ENCODE peak calls at places on chromosomes 1 and 21, in five cellular contexts. T, F, B, E and L are unnamed samples.

GRCh38 chr1:237124856-237125462 is 83.0 kb downstream of the RYR2 start:
- DNase-seq in B (no peak), E (no peak), F (no peak), T (no peak), L (no peak)

GRCh38 chr21:38269567-38269917 is 12.8 kb downstream of the KCNJ15 start:
- DNase-seq in B (no peak), F (no peak), E (no peak), T (no peak), L (no peak)

GRCh38 chr1:1578371-1578940 is 3.8 kb upstream of the SSU72 start:
- DNase-seq in B (no peak), E (no peak), T (no peak), F (no peak), L (no peak)

GRCh38 chr21:45607021-45607921 is 36.3 kb upstream of the PCBP3 start:
- DNase-seq in F (no peak), E (no peak), B (no peak), T (peak), L (peak)

GRCh38 chr1:200905411-200906052 is 10.8 kb downstream of the INAVA start:
- DNase-seq in B (no peak), T (no peak), E (peak), F (no peak), L (no peak)

GRCh38 chr1:108561731-108562326 is 1.9 kb downstream of the EEIG2 start:
- DNase-seq in T (peak), E (peak), F (no peak), B (peak), L (peak)

GRCh38 chr1:202208458-202208857 is 14.9 kb downstream of the LGR6 start:
- DNase-seq in F (no peak), B (no peak), E (no peak), T (no peak), L (no peak)

GRCh38 chr1:17919525-17920439 is 164.6 kb downstream of the ACTL8 start:
- DNase-seq in T (no peak), B (no peak), E (no peak), F (peak), L (no peak)

GRCh38 chr21:17446737-17447136 is 66.1 kb upstream of the CXADR start:
- DNase-seq in B (no peak), T (no peak), F (no peak), E (no peak), L (no peak)

GRCh38 chr1:192104852-192105251 is 53.4 kb upstream of the RGS18 start:
- DNase-seq in B (no peak), T (no peak), F (peak), E (no peak), L (no peak)

GRCh38 chr1:108199231-108199657 is 899 bp downstream of the SLC25A24 start:
- DNase-seq in E (no peak), T (no peak), F (peak), B (no peak), L (no peak)

GRCh38 chr1:227902641-227902990 is 45.1 kb downstream of the WNT9A start:
- DNase-seq in B (peak), F (no peak), E (no peak), T (peak), L (no peak)

GRCh38 chr1:41023279-41023990 is 1.9 kb upstream of the SLFNL1 start:
- DNase-seq in F (peak), E (no peak), B (no peak), T (no peak), L (no peak)

GRCh38 chr1:173393655-173393993 is 83.5 kb upstream of the PRDX6 start:
- DNase-seq in T (no peak), E (no peak), F (no peak), B (no peak), L (no peak)

GRCh38 chr1:207345644-207346561 is 24.4 kb downstream of the CD55 start:
- DNase-seq in T (peak), F (no peak), E (no peak), B (no peak), L (peak)

GRCh38 chr21:14913576-14914146 is 151.1 kb downstream of the NRIP1 start:
- DNase-seq in B (no peak), T (no peak), F (no peak), E (no peak), L (no peak)

GRCh38 chr1:159855709-159856108 is 6.7 kb downstream of the VSIG8 start:
- DNase-seq in B (no peak), T (no peak), E (no peak), F (no peak), L (no peak)

GRCh38 chr1:200366577-200367253 is 43.1 kb downstream of the ZNF281 start:
- DNase-seq in T (no peak), F (no peak), B (no peak), E (no peak), L (no peak)

GRCh38 chr1:153627797-153628626 is at the start of gene S100A1:
- DNase-seq in F (no peak), T (peak), E (no peak), B (peak), L (no peak)

GRCh38 chr1:116677474-116678062 is 10.0 kb upstream of the IGSF3 start:
- DNase-seq in B (no peak), F (no peak), T (no peak), E (no peak), L (no peak)

GRCh38 chr1:109762821-109763645 is 690 bp downstream of the EPS8L3 start:
- DNase-seq in B (peak), F (peak), T (peak), E (no peak), L (peak)

GRCh38 chr1:201346337-201346939 is 31.0 kb downstream of the TNNT2 start:
- DNase-seq in E (peak), T (peak), B (no peak), F (peak), L (peak)

GRCh38 chr1:54798206-54798605 is 2.9 kb downstream of the TTC22 start:
- DNase-seq in E (no peak), T (no peak), F (no peak), B (peak), L (peak)

GRCh38 chr1:12167493-12168429 is 970 bp downstream of the TNFRSF1B start:
- DNase-seq in B (no peak), T (no peak), E (no peak), F (peak), L (no peak)